ENCODE peak calls at places on chromosomes 7 and 10, in six cellular contexts. U is effector memory CD8-positive, alpha-beta T cell; A is ovary; E is activated gamma-delta T cell treated with anti-CD3 and anti-CD28 coated beads, Interleukin-2, amount 50 U/mL, for 16 hours; O is activated CD8-positive, alpha-beta memory T cell treated with anti-CD3 and anti-CD28 coated beads for 24 hours; G is upper lobe of right lung. L is an unnamed sample.

GRCh38 chr7:132653364-132653930 is 77.2 kb upstream of the PLXNA4 start:
- DNase-seq in U (no peak), A (no peak), E (no peak), O (no peak), G (no peak), L (peak)

GRCh38 chr10:101136007-101136707 is 5.1 kb downstream of the TLX1 start:
- DNase-seq in U (no peak), A (no peak), E (no peak), O (peak), G (no peak), L (no peak)

GRCh38 chr7:69359003-69359555 is 239.2 kb upstream of the AUTS2 start:
- DNase-seq in U (no peak), A (no peak), E (no peak), O (no peak), G (no peak), L (no peak)

GRCh38 chr7:13742126-13742525 is 247.3 kb downstream of the ETV1 start:
- DNase-seq in U (no peak), A (no peak), E (no peak), O (no peak), G (no peak), L (no peak)

GRCh38 chr7:47254081-47255006 is 327.6 kb downstream of the TNS3 start:
- DNase-seq in U (no peak), A (peak), E (peak), O (peak), G (peak), L (peak)

GRCh38 chr7:111492234-111492633 is 70.1 kb downstream of the IMMP2L start:
- DNase-seq in U (no peak), A (no peak), E (no peak), O (no peak), G (no peak), L (no peak)

GRCh38 chr7:130881799-130882141 is 147.8 kb upstream of the KLF14 start:
- DNase-seq in U (no peak), A (no peak), E (no peak), O (peak), G (no peak), L (no peak)

GRCh38 chr7:126483972-126484371 is 768.8 kb downstream of the GRM8 start:
- DNase-seq in U (no peak), A (no peak), E (no peak), O (no peak), G (no peak), L (no peak)

GRCh38 chr10:44416021-44416758 is 31.3 kb upstream of the CXCL12 start:
- DNase-seq in U (no peak), A (no peak), E (no peak), O (no peak), G (peak), L (no peak)

GRCh38 chr10:100872034-100872791 is 40.5 kb upstream of the SLF2 start:
- DNase-seq in U (peak), A (no peak), E (peak), O (peak), G (no peak), L (peak)

GRCh38 chr7:88167223-88167622 is 52.6 kb downstream of the SRI start:
- DNase-seq in U (no peak), A (no peak), E (no peak), O (no peak), G (no peak), L (no peak)

GRCh38 chr10:102814873-102815661 is 22.1 kb downstream of the CYP17A1 start:
- DNase-seq in U (no peak), A (peak), E (no peak), O (no peak), G (peak), L (no peak)

GRCh38 chr10:69826789-69827532 is 25.3 kb downstream of the COL13A1 start:
- DNase-seq in U (no peak), A (no peak), E (no peak), O (no peak), G (no peak), L (no peak)

GRCh38 chr7:99372275-99373085 is 2.0 kb upstream of the ARPC1B start:
- DNase-seq in U (no peak), A (peak), E (no peak), O (no peak), G (no peak), L (no peak)

GRCh38 chr7:139827042-139827441 is 2.0 kb upstream of the TBXAS1 start:
- DNase-seq in U (no peak), A (no peak), E (no peak), O (peak), G (no peak), L (no peak)

GRCh38 chr10:1572519-1573333 is 164.6 kb downstream of the ADARB2 start:
- DNase-seq in U (no peak), A (no peak), E (no peak), O (no peak), G (peak), L (no peak)

GRCh38 chr7:115707236-115707635 is 323.3 kb downstream of the TFEC start:
- DNase-seq in U (no peak), A (no peak), E (no peak), O (no peak), G (no peak), L (peak)

GRCh38 chr7:1151156-1151555 is 8.8 kb downstream of the ZFAND2A start:
- DNase-seq in U (no peak), A (peak), E (no peak), O (no peak), G (no peak), L (no peak)

GRCh38 chr10:93245772-93246171 is 172.1 kb downstream of the CYP26A1 start:
- DNase-seq in U (no peak), A (no peak), E (no peak), O (no peak), G (no peak), L (no peak)

GRCh38 chr7:39617010-39617409 is 6.4 kb upstream of the RALA start:
- DNase-seq in U (no peak), A (no peak), E (no peak), O (no peak), G (no peak), L (no peak)

GRCh38 chr10:2202401-2202800 is 465.1 kb upstream of the ADARB2 start:
- DNase-seq in U (no peak), A (no peak), E (no peak), O (no peak), G (no peak), L (no peak)

GRCh38 chr10:78547397-78547796 is 513.7 kb downstream of the RPS24 start:
- DNase-seq in U (no peak), A (no peak), E (no peak), O (no peak), G (no peak), L (no peak)

GRCh38 chr10:74949024-74949423 is 122.6 kb downstream of the KAT6B start:
- DNase-seq in U (no peak), A (no peak), E (no peak), O (no peak), G (no peak), L (no peak)

GRCh38 chr10:2972216-2972615 is 95.1 kb upstream of the PFKP start:
- DNase-seq in U (no peak), A (no peak), E (no peak), O (no peak), G (no peak), L (no peak)